ENCODE peak calls at places on chromosome 11, in five cellular contexts. K is mucosa of descending colon, W is lower lobe of right lung, A is fibroblast of mammary gland, M is A549. J is an unnamed sample.

GRCh38 chr11:16098827-16099226 is 257.5 kb downstream of the SOX6 start:
- DNase-seq in K (no peak), A (no peak), M (no peak), W (no peak), J (no peak)

GRCh38 chr11:116033931-116034553 is 529.8 kb upstream of the CADM1 start:
- DNase-seq in A (no peak), M (no peak), K (no peak), W (peak), J (no peak)

GRCh38 chr11:74316772-74317505 is 5.5 kb upstream of the P4HA3 start:
- DNase-seq in K (no peak), A (peak), W (no peak), M (peak), J (no peak)

GRCh38 chr11:103863497-103863896 is 172.9 kb upstream of the DDI1 start:
- DNase-seq in W (no peak), A (peak), K (no peak), M (no peak), J (no peak)

GRCh38 chr11:123594188-123594901 is 60.1 kb downstream of the SCN3B start:
- DNase-seq in K (no peak), M (no peak), W (no peak), A (no peak), J (no peak)

GRCh38 chr11:120025606-120026335 is 112.1 kb downstream of the TRIM29 start:
- DNase-seq in M (no peak), K (no peak), A (no peak), W (no peak), J (no peak)

GRCh38 chr11:47852053-47852452 is 3.9 kb upstream of the NUP160 start:
- DNase-seq in W (no peak), M (no peak), A (no peak), K (no peak), J (no peak)

GRCh38 chr11:68677432-68677831 is 6.9 kb upstream of the GAL start:
- DNase-seq in M (peak), A (peak), K (no peak), W (no peak), J (peak)

GRCh38 chr11:13303668-13304649 is 26.4 kb downstream of the BMAL1 start:
- DNase-seq in A (no peak), M (no peak), K (peak), W (no peak), J (no peak)

GRCh38 chr11:7098235-7098832 is 9.5 kb downstream of the RBMXL2 start:
- DNase-seq in A (peak), M (peak), W (no peak), K (peak), J (no peak)

GRCh38 chr11:130478881-130479280 is 30.4 kb downstream of the ADAMTS15 start:
- DNase-seq in M (no peak), W (no peak), A (peak), K (no peak), J (no peak)

GRCh38 chr11:16223558-16223957 is 132.8 kb downstream of the SOX6 start:
- DNase-seq in A (no peak), W (no peak), K (no peak), M (no peak), J (no peak)

GRCh38 chr11:94558468-94558867 is 8.7 kb upstream of the PIWIL4 start:
- DNase-seq in A (no peak), W (no peak), K (no peak), M (no peak), J (no peak)

GRCh38 chr11:36249271-36249670 is 40.0 kb downstream of the COMMD9 start:
- DNase-seq in W (no peak), A (peak), M (no peak), K (no peak), J (no peak)

GRCh38 chr11:17719940-17720795 is 797 bp downstream of the MYOD1 start:
- DNase-seq in M (peak), K (no peak), W (no peak), A (peak), J (no peak)

GRCh38 chr11:554824-555499 is 5.6 kb downstream of the LMNTD2 start:
- DNase-seq in M (peak), A (peak), W (peak), K (peak), J (no peak)

GRCh38 chr11:7612661-7613393 is 60.5 kb downstream of the CYB5R2 start:
- DNase-seq in M (no peak), A (no peak), W (no peak), K (no peak), J (no peak)

GRCh38 chr11:46776878-46777277 is 57.9 kb downstream of the F2 start:
- DNase-seq in A (no peak), M (no peak), K (no peak), W (no peak), J (no peak)

GRCh38 chr11:14657841-14658240 is 14.2 kb downstream of the PDE3B start:
- DNase-seq in M (no peak), W (no peak), K (no peak), A (no peak), J (no peak)

GRCh38 chr11:34354782-34355181 is 3.0 kb downstream of the ABTB2 start:
- DNase-seq in A (peak), K (no peak), W (no peak), M (peak), J (no peak)

GRCh38 chr11:94786264-94787126 is 18.3 kb downstream of the AMOTL1 start:
- DNase-seq in A (peak), K (no peak), M (peak), W (no peak), J (no peak)

GRCh38 chr11:74013141-74013540 is 4.3 kb upstream of the UCP3 start:
- DNase-seq in M (no peak), W (no peak), K (no peak), A (no peak), J (no peak)

DNA sequence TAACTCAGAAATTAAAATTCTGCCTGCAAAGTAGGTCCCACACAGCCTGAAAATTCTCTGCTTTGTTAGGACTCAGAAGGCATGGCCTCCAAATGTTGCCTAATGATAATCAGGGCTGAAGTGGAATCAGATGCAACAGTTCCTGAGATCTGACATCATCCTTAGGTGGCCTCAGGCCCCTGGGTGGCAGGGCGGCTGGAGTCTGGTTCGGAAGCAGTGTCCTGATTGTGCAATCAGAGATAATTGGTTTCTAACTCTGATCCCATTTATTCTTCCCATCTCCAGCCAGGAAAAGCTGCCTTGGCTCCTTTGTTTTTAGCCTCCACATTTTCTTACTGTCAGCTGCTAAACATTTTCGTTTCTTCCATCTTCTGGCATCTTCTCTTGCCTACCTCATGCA is 399.2 kb downstream of the OPCML start:
- DNase-seq in W (no peak), K (no peak), A (no peak), M (no peak), J (no peak)
- TF ChIP-seq CTCF in W (no peak), K (no peak), A (no peak), M (no peak), J (no peak)

DNA sequence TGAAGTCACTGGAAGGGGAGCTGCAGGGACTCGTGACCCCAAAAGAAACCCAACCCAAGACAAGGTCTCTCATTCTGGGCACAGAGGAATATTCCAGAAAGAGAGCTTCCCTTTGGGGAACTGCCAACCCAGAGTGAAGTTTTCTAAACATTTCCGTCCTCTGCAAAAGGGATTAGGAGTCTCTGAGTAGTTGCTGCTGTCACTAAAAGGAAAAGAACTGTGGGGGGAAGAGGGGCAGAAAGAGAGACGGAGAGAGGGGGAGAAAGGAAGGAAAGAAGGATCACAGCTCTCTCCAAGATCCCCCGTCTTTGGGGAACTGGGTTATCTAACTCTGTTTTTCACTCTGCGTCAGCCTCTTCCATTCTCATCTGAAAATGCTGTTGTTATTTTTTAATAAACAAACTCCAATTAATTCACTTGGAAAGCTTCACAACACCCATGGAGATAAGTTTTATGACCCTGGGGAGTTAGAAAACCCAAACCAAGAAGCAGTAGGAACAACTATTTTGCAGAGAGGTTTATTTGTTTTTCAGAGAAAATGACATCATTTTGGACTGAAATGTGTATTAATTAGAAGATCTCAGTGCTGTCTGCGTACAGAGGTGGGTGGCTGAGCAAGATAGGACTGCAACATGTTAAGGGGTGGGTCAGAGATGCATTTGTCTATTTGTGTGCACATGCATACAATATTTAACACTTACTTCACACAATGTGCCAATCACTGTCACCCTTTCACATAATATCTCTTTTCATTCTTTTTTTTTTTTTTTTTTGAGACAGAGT is 918 bp downstream of the SCGB1A1 start:
- DNase-seq in K (no peak), W (no peak), A (no peak), M (no peak), J (no peak)
- TF ChIP-seq CTCF in K (no peak), W (no peak), A (no peak), M (no peak), J (no peak)

DNA sequence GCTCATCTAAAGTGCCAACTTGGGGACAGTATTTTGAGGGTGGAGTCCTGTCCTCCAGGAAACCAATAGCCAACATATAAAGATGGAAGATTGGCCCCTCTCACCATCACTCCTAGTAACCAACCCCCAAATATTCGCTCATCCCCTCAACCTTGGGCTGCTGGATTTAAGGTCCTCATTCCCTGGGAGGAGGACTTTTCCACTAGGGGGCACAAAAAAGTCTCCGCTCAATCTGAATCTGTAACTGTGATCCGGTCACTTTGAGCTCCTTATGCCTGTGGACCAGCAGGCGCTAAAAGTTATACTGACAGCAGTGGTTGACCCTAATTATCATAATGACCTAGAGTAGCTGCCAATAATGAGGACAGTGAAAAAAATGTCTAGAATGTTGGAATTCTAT is 20.5 kb upstream of the CLPB start:
- DNase-seq in M (no peak), W (no peak), K (no peak), A (no peak), J (no peak)
- TF ChIP-seq CTCF in M (peak), W (no peak), K (no peak), A (peak), J (no peak)

GRCh38 chr11:37527545-37527944 is 929.5 kb upstream of the RAG2 start:
- DNase-seq in M (no peak), K (no peak), A (no peak), W (no peak), J (no peak)

DNA sequence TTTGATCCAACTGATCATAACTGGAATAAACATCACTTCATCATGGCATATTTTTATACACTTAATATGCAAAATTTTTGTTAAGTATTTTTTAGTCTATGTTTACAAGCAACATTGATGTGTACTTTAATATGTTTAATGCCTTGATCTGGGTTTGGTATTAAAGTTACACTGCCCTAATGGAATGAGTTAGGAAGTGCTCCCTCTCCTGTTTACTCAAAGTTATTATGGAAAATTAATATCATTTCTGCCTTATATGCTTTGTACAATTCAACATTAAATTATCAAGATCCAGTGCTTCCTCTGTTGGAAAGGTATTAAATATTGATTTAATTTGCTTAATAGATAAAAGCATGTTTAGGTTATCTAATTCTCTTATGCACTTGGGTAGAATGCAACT is 927.3 kb upstream of the RAG2 start:
- DNase-seq in K (no peak), W (no peak), M (no peak), A (peak), J (no peak)
- TF ChIP-seq CTCF in K (no peak), W (no peak), M (no peak), A (peak), J (peak)